ENCODE peak calls at places on chromosomes 1 and 21, in nine cellular contexts. C is psoas muscle, F is heart right ventricle, S is fibroblast of lung, X is skeletal muscle cell, E is A549, Y is stomach, U is lung, A is fibroblast of pulmonary artery. Z is an unnamed sample.

GRCh38 chr1:21904725-21905520 is 32.2 kb downstream of the HSPG2 start:
- DNase-seq in C (peak), S (peak), E (no peak), X (peak), F (peak), U (peak), A (peak), Y (peak), Z (peak)

GRCh38 chr1:192801451-192801850 is 7.4 kb upstream of the RGS2 start:
- DNase-seq in X (no peak), A (no peak), C (no peak), F (no peak), U (no peak), E (no peak), Y (no peak), S (peak), Z (no peak)

GRCh38 chr1:226983998-226984364 is 43.9 kb downstream of the COQ8A start:
- DNase-seq in F (no peak), Y (no peak), E (no peak), C (peak), A (no peak), U (peak), X (no peak), S (no peak), Z (no peak)

GRCh38 chr1:82893712-82894111 is 1093.0 kb downstream of the ADGRL2 start:
- DNase-seq in S (no peak), C (no peak), A (no peak), Y (no peak), X (no peak), F (no peak), E (no peak), U (no peak), Z (no peak)

GRCh38 chr1:197868751-197869501 is 33.5 kb upstream of the C1orf53 start:
- DNase-seq in U (no peak), S (peak), X (peak), F (peak), E (peak), A (peak), C (no peak), Y (no peak), Z (no peak)

GRCh38 chr1:32554288-32554687 is 15.1 kb downstream of the ZBTB8A start:
- DNase-seq in E (no peak), Y (no peak), A (no peak), U (no peak), C (no peak), F (no peak), X (no peak), S (no peak), Z (no peak)

GRCh38 chr1:116763787-116764465 is 9.7 kb downstream of the CD2 start:
- DNase-seq in A (peak), X (no peak), F (no peak), S (no peak), C (no peak), Y (peak), U (peak), E (peak), Z (no peak)

GRCh38 chr1:24388331-24388870 is 25.2 kb downstream of the STPG1 start:
- DNase-seq in F (no peak), C (no peak), A (no peak), E (no peak), Y (no peak), X (no peak), S (no peak), U (peak), Z (no peak)

GRCh38 chr1:30045304-30046090 is 677.9 kb downstream of the MATN1 start:
- DNase-seq in U (no peak), C (no peak), S (no peak), A (no peak), Y (no peak), X (no peak), E (no peak), F (no peak), Z (no peak)

GRCh38 chr1:172135076-172135672 is 285.3 kb upstream of the C1orf105 start:
- DNase-seq in C (no peak), Y (no peak), F (no peak), X (no peak), U (no peak), A (peak), E (peak), S (no peak), Z (no peak)

GRCh38 chr1:168635129-168635528 is 58.7 kb downstream of the XCL1 start:
- DNase-seq in E (no peak), A (no peak), S (no peak), Y (no peak), U (no peak), X (no peak), C (no peak), F (no peak), Z (no peak)

GRCh38 chr1:237799762-237800474 is 90.8 kb downstream of the ZP4 start:
- DNase-seq in Y (peak), X (no peak), E (peak), S (peak), C (no peak), F (peak), A (peak), U (no peak), Z (no peak)

GRCh38 chr1:199282910-199283309 is 644.1 kb downstream of the PTPRC start:
- DNase-seq in F (no peak), E (no peak), S (no peak), C (no peak), Y (no peak), X (peak), A (peak), U (no peak), Z (no peak)

GRCh38 chr1:3409737-3410434 is 44.6 kb upstream of the ARHGEF16 start:
- DNase-seq in A (peak), Y (peak), E (peak), F (peak), C (peak), X (peak), U (no peak), S (peak), Z (no peak)

GRCh38 chr1:84855947-84856660 is 36.9 kb downstream of the LPAR3 start:
- DNase-seq in X (no peak), A (no peak), E (no peak), C (no peak), S (no peak), F (no peak), Y (no peak), U (no peak), Z (no peak)

GRCh38 chr1:150192012-150192411 is 42.3 kb downstream of the PLEKHO1 start:
- DNase-seq in X (no peak), Y (no peak), A (peak), S (no peak), U (no peak), F (no peak), C (no peak), E (no peak), Z (no peak)

GRCh38 chr1:89363638-89364536 is at the start of gene GBP6:
- DNase-seq in F (no peak), Y (no peak), C (no peak), E (no peak), U (no peak), X (no peak), A (no peak), S (no peak), Z (no peak)

GRCh38 chr1:211352985-211353515 is 26.4 kb downstream of the TRAF5 start:
- DNase-seq in Y (peak), X (no peak), A (no peak), U (peak), E (peak), C (no peak), S (no peak), F (no peak), Z (no peak)

GRCh38 chr21:42195378-42196031 is 23.4 kb upstream of the ABCG1 start:
- DNase-seq in Y (no peak), E (no peak), U (peak), C (peak), A (peak), S (peak), X (peak), F (no peak), Z (no peak)

GRCh38 chr1:28099050-28099769 is 10.8 kb upstream of the EYA3 start:
- DNase-seq in C (no peak), F (peak), X (no peak), S (no peak), Y (no peak), E (no peak), A (no peak), U (no peak), Z (no peak)

GRCh38 chr1:2786329-2787162 is 14.9 kb downstream of the TTC34 start:
- DNase-seq in Y (peak), C (peak), F (peak), X (no peak), A (no peak), E (peak), S (no peak), U (no peak), Z (no peak)

GRCh38 chr1:230913496-230913895 is 45.2 kb upstream of the C1orf198 start:
- DNase-seq in E (no peak), Y (no peak), A (peak), U (no peak), F (no peak), X (no peak), S (no peak), C (no peak), Z (no peak)

GRCh38 chr21:29487154-29487553 is 188.4 kb downstream of the BACH1 start:
- DNase-seq in U (no peak), F (no peak), X (no peak), A (no peak), S (no peak), C (no peak), Y (no peak), E (no peak), Z (no peak)

GRCh38 chr1:78005755-78006154 is 1.0 kb downstream of the DNAJB4 start:
- DNase-seq in X (peak), C (no peak), E (no peak), A (peak), S (peak), Y (no peak), F (peak), U (no peak), Z (no peak)

GRCh38 chr1:51622455-51622913 is 5.6 kb downstream of the OSBPL9 start:
- DNase-seq in Y (peak), C (peak), U (peak), A (peak), F (peak), S (peak), X (peak), E (peak), Z (peak)

GRCh38 chr1:167752219-167752985 is 30.6 kb downstream of the MPZL1 start:
- DNase-seq in S (no peak), A (no peak), F (no peak), C (no peak), Y (no peak), X (no peak), U (no peak), E (no peak), Z (no peak)

GRCh38 chr1:156998840-156999239 is 46.7 kb downstream of the ARHGEF11 start:
- DNase-seq in E (no peak), C (no peak), A (no peak), Y (no peak), X (no peak), U (no peak), S (no peak), F (no peak), Z (no peak)

GRCh38 chr1:207883104-207883651 is 27.7 kb downstream of the CD34 start:
- DNase-seq in E (no peak), A (no peak), F (no peak), X (no peak), U (no peak), Y (peak), C (no peak), S (no peak), Z (no peak)

GRCh38 chr1:19458815-19459417 is 26.4 kb downstream of the CAPZB start:
- DNase-seq in X (no peak), E (no peak), F (no peak), Y (peak), A (no peak), C (no peak), S (no peak), U (no peak), Z (no peak)

GRCh38 chr1:12411747-12412146 is 181.9 kb downstream of the VPS13D start:
- DNase-seq in X (no peak), A (no peak), U (no peak), Y (no peak), C (no peak), S (no peak), F (no peak), E (no peak), Z (no peak)

GRCh38 chr1:64268653-64269557 is 65.5 kb downstream of the UBE2U start:
- DNase-seq in X (peak), F (peak), Y (peak), U (peak), S (peak), E (peak), C (peak), A (peak), Z (no peak)

GRCh38 chr1:18928985-18929384 is 26.6 kb upstream of the ALDH4A1 start:
- DNase-seq in U (no peak), Y (no peak), C (no peak), F (no peak), S (no peak), A (no peak), E (no peak), X (no peak), Z (no peak)

GRCh38 chr1:85578321-85579295 is 2.0 kb upstream of the CCN1 start:
- DNase-seq in S (peak), F (no peak), A (peak), U (no peak), X (peak), C (no peak), E (no peak), Y (no peak), Z (no peak)

GRCh38 chr1:109923131-109923945 is 12.7 kb downstream of the CSF1 start:
- DNase-seq in S (no peak), C (no peak), E (no peak), Y (no peak), F (no peak), A (peak), X (no peak), U (no peak), Z (no peak)

GRCh38 chr1:109924316-109924715 is 13.7 kb downstream of the CSF1 start:
- DNase-seq in X (no peak), A (no peak), S (no peak), F (no peak), Y (no peak), E (no peak), C (no peak), U (no peak), Z (no peak)

GRCh38 chr1:109925159-109925990 is 14.7 kb downstream of the CSF1 start:
- DNase-seq in C (no peak), U (no peak), F (no peak), Y (no peak), A (no peak), X (no peak), E (no peak), S (no peak), Z (no peak)

GRCh38 chr1:109923946-109924275 is 13.3 kb downstream of the CSF1 start:
- DNase-seq in E (no peak), C (no peak), X (no peak), S (no peak), U (no peak), Y (no peak), A (no peak), F (no peak), Z (no peak)

GRCh38 chr1:109922326-109922725 is 11.7 kb downstream of the CSF1 start:
- DNase-seq in F (no peak), C (no peak), E (no peak), A (no peak), Y (no peak), S (no peak), U (no peak), X (no peak), Z (no peak)
- H3K4me3 ChIP-seq in F (no peak), C (no peak), E (no peak), A (no peak), Y (no peak), S (no peak), U (no peak), X (no peak), Z (no peak)

GRCh38 chr1:91570105-91570448 is 69.4 kb downstream of the CDC7 start:
- DNase-seq in U (no peak), Y (no peak), A (no peak), X (no peak), C (no peak), F (no peak), E (no peak), S (no peak), Z (no peak)
- H3K4me3 ChIP-seq in U (no peak), Y (no peak), A (no peak), X (no peak), C (no peak), F (no peak), E (no peak), S (no peak), Z (peak)

GRCh38 chr21:45949928-45950739 is 31.4 kb upstream of the COL6A1 start:
- DNase-seq in C (peak), A (no peak), F (no peak), E (no peak), S (no peak), X (no peak), U (no peak), Y (no peak), Z (no peak)

GRCh38 chr21:45948576-45949141 is 32.9 kb upstream of the COL6A1 start:
- DNase-seq in U (no peak), X (no peak), S (no peak), F (no peak), A (no peak), E (no peak), Y (no peak), C (no peak), Z (no peak)

GRCh38 chr21:45951676-45952075 is 29.9 kb upstream of the COL6A1 start:
- DNase-seq in F (no peak), E (no peak), A (no peak), Y (no peak), C (no peak), S (no peak), U (no peak), X (no peak), Z (no peak)

GRCh38 chr21:45952974-45953373 is 28.6 kb upstream of the COL6A1 start:
- DNase-seq in C (no peak), A (no peak), F (no peak), X (no peak), S (no peak), E (no peak), U (no peak), Y (no peak), Z (no peak)

GRCh38 chr21:45950740-45951515 is 30.6 kb upstream of the COL6A1 start:
- DNase-seq in Y (peak), S (peak), U (no peak), A (peak), X (no peak), F (peak), E (no peak), C (peak), Z (no peak)
- H3K4me3 ChIP-seq in Y (no peak), S (no peak), U (no peak), A (no peak), X (no peak), F (no peak), E (no peak), C (no peak), Z (peak)

GRCh38 chr21:20996421-20997307 is 1.5 kb upstream of the NCAM2 start:
- DNase-seq in E (no peak), C (no peak), U (no peak), F (no peak), S (peak), Y (no peak), A (peak), X (peak), Z (no peak)
- H3K4me3 ChIP-seq in E (no peak), C (no peak), U (no peak), F (peak), S (peak), Y (peak), A (peak), X (peak), Z (peak)

DNA sequence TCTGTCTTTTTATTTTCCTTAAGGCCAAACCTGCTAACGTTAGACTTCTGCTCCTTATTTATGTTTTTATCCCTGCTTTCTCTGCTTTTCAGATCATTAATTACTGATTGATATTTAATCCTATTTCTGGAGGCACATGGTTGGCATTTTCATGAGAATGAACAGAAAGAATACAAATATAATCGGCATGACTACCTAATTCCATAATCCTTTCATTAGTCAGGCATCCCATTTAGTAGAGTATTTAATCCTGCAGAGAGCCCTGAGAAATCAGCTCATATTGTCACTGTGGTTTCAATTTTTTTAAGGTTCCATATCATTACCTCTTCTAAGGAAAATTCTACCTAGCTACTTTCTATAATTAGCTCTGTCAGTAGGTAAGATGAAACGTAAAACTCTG is 238.8 kb downstream of the NCAM2 start:
- DNase-seq in S (no peak), A (no peak), E (no peak), U (no peak), Y (no peak), C (no peak), X (no peak), F (no peak), Z (no peak)
- H3K4me3 ChIP-seq in S (no peak), A (no peak), E (no peak), U (no peak), Y (no peak), C (no peak), X (no peak), F (no peak), Z (no peak)

DNA sequence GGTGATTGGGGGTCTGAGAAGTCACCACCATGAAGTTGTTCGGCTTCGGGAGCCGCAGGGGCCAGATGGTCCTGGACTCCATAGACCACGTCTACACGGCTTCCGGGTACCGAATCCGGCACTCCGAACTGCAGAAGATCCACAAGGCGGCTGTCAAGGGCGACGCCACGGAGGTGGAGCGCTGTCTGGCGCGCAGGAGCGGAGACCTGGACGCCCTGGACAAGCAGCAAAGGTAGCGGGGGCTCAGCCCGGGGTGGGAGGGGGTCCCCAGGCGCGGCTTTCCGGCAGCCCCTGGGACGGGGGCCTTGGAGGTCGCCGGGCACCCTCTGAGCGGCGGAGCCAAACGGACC is 146.5 kb downstream of the LIPI start:
- DNase-seq in F (no peak), X (no peak), E (no peak), S (no peak), C (no peak), U (no peak), A (no peak), Y (no peak), Z (no peak)
- H3K4me3 ChIP-seq in F (no peak), X (no peak), E (no peak), S (no peak), C (no peak), U (no peak), A (no peak), Y (no peak), Z (no peak)

DNA sequence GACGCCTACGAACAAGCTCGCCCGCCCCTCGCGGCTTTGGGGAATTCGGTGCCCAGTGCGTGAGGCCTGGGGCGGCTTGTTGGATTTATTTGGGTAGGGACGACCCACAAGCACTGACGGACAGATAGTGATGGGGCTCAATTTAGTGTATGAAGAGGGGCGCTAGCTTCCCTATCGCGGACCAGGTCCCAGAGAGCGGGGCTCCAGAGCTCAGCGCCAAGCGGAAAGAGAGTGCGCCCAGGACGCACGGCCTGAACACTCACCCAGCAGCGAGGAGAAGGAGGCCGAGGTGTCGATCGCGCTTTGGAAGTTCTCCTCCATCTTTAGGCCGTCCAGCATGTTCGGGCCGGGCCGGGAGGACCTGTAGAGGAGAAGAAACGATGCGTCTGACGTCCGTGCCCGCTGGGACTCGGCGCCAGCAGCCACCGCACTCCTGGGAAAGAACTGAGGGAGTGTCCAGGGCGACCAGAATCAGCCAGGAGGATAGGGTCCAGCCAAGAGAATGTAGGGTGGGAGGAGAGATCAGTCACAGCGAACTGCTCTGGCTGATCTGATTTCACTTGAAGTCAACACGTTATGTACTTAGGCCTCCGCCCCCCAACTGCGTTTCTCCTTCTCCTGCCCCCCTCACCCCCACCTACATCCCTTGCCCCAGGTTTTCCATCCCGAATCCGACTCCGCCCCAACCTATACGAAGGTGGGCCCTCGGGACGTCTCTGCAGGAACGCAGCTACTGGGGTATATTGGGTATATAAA is 1.1 kb downstream of the LMX1A start:
- DNase-seq in Y (no peak), E (no peak), U (no peak), A (no peak), C (no peak), F (no peak), S (no peak), X (no peak), Z (no peak)
- H3K4me3 ChIP-seq in Y (peak), E (peak), U (no peak), A (no peak), C (peak), F (peak), S (no peak), X (no peak), Z (peak)

Z was measured in thoracic aorta.